ENCODE peak calls at places on chromosomes 11 and 22, in seven cellular contexts. V is K562, U is HepG2, W is SK-N-SH, A is HCT116, C is H1, S is GM12878. B is an unnamed sample.

GRCh38 chr11:118648291-118648690 is 31.2 kb downstream of the TREH start:
- DNase-seq in C (no peak), S (no peak), W (no peak), U (no peak), V (no peak), A (no peak), B (no peak)

GRCh38 chr11:104830080-104830479 is 68.2 kb downstream of the CASP12 start:
- DNase-seq in U (no peak), A (peak; percentile 1), V (no peak), W (no peak), S (no peak), C (no peak), B (no peak)

GRCh38 chr11:47216141-47216798 is 1.5 kb downstream of the DDB2 start:
- DNase-seq in V (no peak), C (no peak), U (peak; percentile 74), W (peak; percentile 72), A (peak; percentile 45), S (peak; percentile 30), B (peak; percentile 58)

GRCh38 chr11:122002926-122003325 is 113.1 kb downstream of the BLID start:
- DNase-seq in W (no peak), A (no peak), V (no peak), S (no peak), U (no peak), C (no peak), B (no peak)

GRCh38 chr11:57541099-57541670 is 3.8 kb downstream of the SMTNL1 start:
- DNase-seq in S (no peak), V (no peak), A (no peak), W (no peak), C (no peak), U (no peak), B (no peak)

GRCh38 chr11:80155412-80156017 is 714.7 kb upstream of the TENM4 start:
- DNase-seq in V (peak; percentile 21), A (no peak), W (peak; percentile 24), U (peak; percentile 21), S (no peak), C (no peak), B (peak; percentile 26)

GRCh38 chr22:40499187-40499753 is 128.9 kb downstream of the SGSM3 start:
- DNase-seq in U (peak; percentile 84), S (peak; percentile 55), V (peak; percentile 33), W (peak; percentile 14), A (peak; percentile 79), C (peak; percentile 10), B (no peak)

GRCh38 chr22:43126506-43127165 is 16.1 kb downstream of the BIK start:
- DNase-seq in S (no peak), A (peak; percentile 82), V (peak; percentile 62), U (peak; percentile 65), W (peak; percentile 25), C (no peak), B (no peak)

GRCh38 chr11:6596237-6596877 is 7.1 kb downstream of the RRP8 start:
- DNase-seq in A (no peak), C (no peak), S (no peak), V (no peak), W (no peak), U (no peak), B (no peak)

GRCh38 chr11:46332568-46333128 is 14.6 kb upstream of the DGKZ start:
- DNase-seq in V (peak; percentile 43), W (peak; percentile 80), A (no peak), S (no peak), C (no peak), U (no peak), B (no peak)

GRCh38 chr11:76791861-76792260 is 8.7 kb downstream of the TSKU start:
- DNase-seq in C (no peak), W (no peak), A (no peak), S (no peak), U (peak; percentile 35), V (no peak), B (no peak)

GRCh38 chr11:71482746-71483364 is 29.9 kb downstream of the NADSYN1 start:
- DNase-seq in A (no peak), V (no peak), S (no peak), W (no peak), U (no peak), C (no peak), B (no peak)

GRCh38 chr11:112253605-112254242 is 6.9 kb downstream of the PLET1 start:
- DNase-seq in U (no peak), C (no peak), V (no peak), W (no peak), S (no peak), A (no peak), B (no peak)

GRCh38 chr11:114340311-114341131 is 44.3 kb downstream of the NNMT start:
- DNase-seq in W (peak; percentile 39), C (no peak), V (peak; percentile 54), S (no peak), A (peak; percentile 51), U (peak; percentile 30), B (peak; percentile 85)

GRCh38 chr11:133927690-133928627 is 28.8 kb downstream of the IGSF9B start:
- DNase-seq in S (no peak), C (no peak), A (no peak), V (peak; percentile 75), U (peak; percentile 36), W (peak; percentile 94), B (peak; percentile 98)

GRCh38 chr22:36087784-36088183 is 59.2 kb upstream of the RBFOX2 start:
- DNase-seq in C (no peak), W (no peak), S (no peak), U (no peak), V (no peak), A (no peak), B (no peak)

GRCh38 chr11:130829801-130830562 is 86.3 kb downstream of the SNX19 start:
- DNase-seq in U (no peak), W (no peak), S (no peak), A (no peak), C (no peak), V (no peak), B (no peak)

GRCh38 chr22:22764085-22764484 is 119.7 kb downstream of the GGTLC2 start:
- DNase-seq in W (no peak), A (no peak), U (no peak), C (no peak), S (no peak), V (peak; percentile 59), B (no peak)

GRCh38 chr11:27672836-27673464 is 27.3 kb downstream of the BDNF start:
- DNase-seq in S (no peak), V (no peak), U (no peak), A (no peak), C (no peak), W (no peak), B (no peak)

DNA sequence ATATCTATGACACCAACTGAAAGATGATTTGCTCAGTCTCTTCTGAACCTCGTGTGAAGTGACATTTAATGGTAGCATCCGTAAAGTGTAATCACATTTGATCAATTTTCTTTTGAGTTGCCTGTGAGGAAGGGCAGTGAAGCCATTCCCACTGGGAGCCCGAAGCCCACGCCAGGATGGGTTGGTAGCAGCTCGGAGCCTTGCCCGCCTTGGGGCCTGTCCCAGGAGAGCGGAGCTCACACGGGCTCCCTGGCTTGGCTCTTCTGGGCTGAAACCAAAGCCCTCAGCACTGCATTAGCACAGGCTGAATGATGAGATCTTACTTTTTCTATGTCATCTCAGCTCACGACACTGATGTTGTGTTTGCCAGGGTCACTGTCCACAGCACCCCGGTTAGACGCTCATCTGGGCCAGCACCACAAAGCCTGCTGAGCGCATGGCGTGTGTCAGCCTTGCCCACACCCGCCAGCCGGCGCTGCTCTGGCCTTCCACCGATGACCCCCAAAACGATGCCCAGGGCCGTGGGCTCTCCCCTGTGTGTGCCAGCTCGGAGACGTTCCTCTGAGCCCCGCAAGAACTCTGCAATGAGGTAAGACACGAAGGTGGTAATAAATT is 9.3 kb upstream of the TRMU start:
- DNase-seq in U (no peak), C (no peak), V (no peak), S (no peak), A (no peak), W (no peak), B (no peak)
- TF ChIP-seq JUND in U (no peak), C (no peak), V (no peak), S (no peak), A (no peak), W (no peak), B (no peak)

DNA sequence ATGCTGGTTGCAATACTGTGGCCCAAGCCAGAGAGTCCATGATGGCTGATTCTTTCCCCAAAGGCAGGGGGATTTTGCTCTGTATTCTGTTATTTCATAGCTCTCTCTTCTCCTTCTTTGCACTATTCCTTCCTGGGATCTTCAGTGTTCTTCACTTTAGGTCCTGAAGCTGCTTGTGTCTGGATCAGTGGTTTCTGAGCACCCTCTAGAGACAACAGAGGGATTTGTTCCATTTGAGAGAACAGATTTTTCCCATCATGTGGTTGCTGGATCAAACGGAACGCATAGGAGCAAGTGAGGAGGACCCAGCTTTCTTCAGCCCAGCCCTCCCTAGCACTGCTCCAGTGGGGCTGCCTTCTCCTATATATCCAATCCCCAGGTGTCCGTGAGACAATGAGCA is 68.7 kb upstream of the SYN3 start:
- DNase-seq in A (no peak), U (peak; percentile 39), W (peak; percentile 52), C (peak; percentile 13), S (no peak), V (no peak), B (peak; percentile 6)
- TF ChIP-seq JUND in A (no peak), U (no peak), W (no peak), C (no peak), S (no peak), V (no peak), B (no peak)

DNA sequence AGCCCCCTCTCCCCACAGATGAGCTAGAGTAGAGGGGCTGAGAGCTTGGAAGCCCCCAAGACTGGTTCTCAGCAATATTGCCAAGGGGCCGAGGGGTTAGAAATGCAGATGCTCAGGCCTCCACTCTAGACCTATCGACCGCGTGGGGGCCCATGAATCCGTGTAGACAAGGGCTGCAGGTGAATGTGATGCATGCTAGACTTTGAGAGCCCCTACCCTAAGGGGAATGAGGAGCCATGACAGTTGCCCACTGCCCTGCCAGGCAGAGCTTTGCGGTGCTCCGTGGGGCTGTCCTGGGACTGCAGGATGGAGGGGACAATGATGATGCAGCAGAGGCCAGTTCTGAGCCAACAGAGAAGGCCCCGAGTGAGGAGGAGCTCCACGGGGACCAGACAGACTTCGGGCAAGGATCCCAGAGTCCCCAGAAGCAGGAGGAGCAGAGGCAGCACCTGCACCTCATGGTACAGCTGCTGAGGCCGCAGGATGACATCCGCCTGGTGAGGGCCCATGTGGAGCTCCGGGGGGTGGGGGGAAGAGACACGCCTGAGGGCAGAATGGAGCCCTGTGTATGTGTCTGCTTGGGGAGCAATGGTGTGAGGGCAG is 1.3 kb downstream of the SSH3 start:
- DNase-seq in S (no peak), W (peak; percentile 21), C (no peak), A (no peak), V (no peak), U (no peak), B (no peak)
- TF ChIP-seq JUND in S (no peak), W (no peak), C (no peak), A (no peak), V (no peak), U (no peak), B (no peak)

GRCh38 chr22:17770180-17771077 is 3.8 kb downstream of the BID start:
- DNase-seq in W (no peak), C (no peak), A (no peak), U (no peak), S (no peak), V (no peak), B (no peak)

GRCh38 chr22:17764036-17764435 is 10.2 kb downstream of the BID start:
- DNase-seq in C (no peak), V (no peak), W (no peak), U (no peak), S (no peak), A (no peak), B (no peak)

GRCh38 chr22:17769013-17769715 is 5.1 kb downstream of the BID start:
- DNase-seq in A (no peak), W (no peak), C (no peak), U (no peak), S (no peak), V (no peak), B (no peak)

GRCh38 chr22:17769716-17770082 is 4.6 kb downstream of the BID start:
- DNase-seq in V (no peak), C (no peak), U (no peak), W (no peak), A (no peak), S (no peak), B (no peak)

GRCh38 chr22:17767236-17768065 is 6.8 kb downstream of the BID start:
- DNase-seq in C (no peak), S (peak; percentile 85), W (no peak), U (no peak), A (no peak), V (no peak), B (no peak)
- TF ChIP-seq JUND in C (no peak), S (peak; percentile 64), W (no peak), U (no peak), A (no peak), V (no peak), B (no peak)

B was measured in T47D.